ENCODE peak calls at places on chromosome 13, in eight cellular contexts. B is Peyer's patch; H is activated T-cell treated with anti-CD3 and anti-CD28 coated beads for 4 hours; O is stimulated activated CD8-positive, alpha-beta memory T cell treated with anti-CD3 and anti-CD28 coated beads, Interleukin-4, amount 100 ng/mL, for 1 hour; Z is NCI-H69; G is GDM1; E is mucosa of gallbladder; D is cardiac fibroblast. C is an unnamed sample.
A peak's percentile ranks its signal among the peaks of the same experiment; 100 is the strongest.

GRCh38 chr13:105957769-105958438 is 577.6 kb downstream of the EFNB2 start:
- DNase-seq in B (no peak), H (no peak), O (no peak), Z (no peak), G (no peak), E (no peak), D (no peak), C (no peak)

GRCh38 chr13:112447306-112447705 is 71.2 kb downstream of the SPACA7 start:
- DNase-seq in B (peak; percentile 29), H (no peak), O (no peak), Z (no peak), G (no peak), E (peak; percentile 6), D (no peak), C (no peak)

GRCh38 chr13:99085846-99086148 is 107.9 kb upstream of the DOCK9 start:
- DNase-seq in B (no peak), H (no peak), O (no peak), Z (no peak), G (no peak), E (no peak), D (no peak), C (no peak)

GRCh38 chr13:27279506-27279905 is 8.9 kb downstream of the RASL11A start:
- DNase-seq in B (no peak), H (no peak), O (no peak), Z (no peak), G (no peak), E (no peak), D (no peak), C (no peak)

GRCh38 chr13:20125129-20125782 is 35.6 kb downstream of the GJA3 start:
- DNase-seq in B (peak; percentile 45), H (no peak), O (no peak), Z (no peak), G (no peak), E (no peak), D (peak; percentile 65), C (no peak)

GRCh38 chr13:24684600-24684998 is 4.4 kb downstream of the ATP12A start:
- DNase-seq in B (peak; percentile 35), H (peak; percentile 11), O (no peak), Z (no peak), G (peak; percentile 42), E (no peak), D (peak; percentile 7), C (no peak)

GRCh38 chr13:42696191-42696590 is 85.2 kb upstream of the FAM216B start:
- DNase-seq in B (no peak), H (no peak), O (no peak), Z (no peak), G (no peak), E (no peak), D (peak; percentile 81), C (no peak)

GRCh38 chr13:31045621-31046081 is 113.2 kb downstream of the TEX26 start:
- DNase-seq in B (peak; percentile 90), H (peak; percentile 76), O (peak; percentile 24), Z (peak; percentile 67), G (peak; percentile 72), E (peak; percentile 82), D (peak; percentile 97), C (no peak)